ENCODE peak calls at places on chromosomes 11 and 22, in eight cellular contexts. S, X, I, L, U, Z, F and W are unnamed samples.

GRCh38 chr22:32475428-32476010 is 908 bp downstream of the FBXO7 start:
- DNase-seq in Z (peak; percentile 58), U (peak; percentile 53), L (peak; percentile 8), F (peak; percentile 49), S (no peak), I (peak; percentile 40), X (no peak), W (peak; percentile 30)

GRCh38 chr11:2272946-2273280 is 2.5 kb upstream of the ASCL2 start:
- DNase-seq in L (no peak), U (peak; percentile 27), S (peak; percentile 43), I (no peak), F (no peak), Z (no peak), X (no peak), W (no peak)

GRCh38 chr11:103661185-103661584 is 375.3 kb upstream of the DDI1 start:
- DNase-seq in F (peak; percentile 74), U (no peak), L (no peak), Z (no peak), I (no peak), S (no peak), X (no peak), W (no peak)

GRCh38 chr11:8091671-8092070 is 10.7 kb downstream of the TUB start:
- DNase-seq in F (no peak), L (no peak), X (no peak), I (peak; percentile 54), Z (no peak), S (peak; percentile 41), U (no peak), W (no peak)

GRCh38 chr11:57318178-57318577 is 6.6 kb downstream of the TNKS1BP1 start:
- DNase-seq in U (no peak), F (peak; percentile 71), L (no peak), I (no peak), Z (no peak), X (no peak), S (no peak), W (no peak)

GRCh38 chr11:10287140-10287539 is 6.9 kb downstream of the SBF2 start:
- DNase-seq in X (no peak), F (no peak), I (no peak), L (no peak), S (no peak), Z (no peak), U (no peak), W (no peak)

GRCh38 chr22:48838376-48838775 is 989.3 kb downstream of the BRD1 start:
- DNase-seq in L (no peak), Z (peak; percentile 35), I (no peak), X (no peak), U (no peak), F (no peak), S (no peak), W (no peak)

GRCh38 chr11:35166369-35167360 is 27.7 kb downstream of the CD44 start:
- DNase-seq in I (no peak), F (no peak), Z (no peak), L (peak; percentile 94), U (no peak), S (no peak), X (no peak), W (peak; percentile 39)

GRCh38 chr11:80519591-80520258 is 1078.9 kb upstream of the TENM4 start:
- DNase-seq in L (no peak), Z (no peak), X (no peak), S (no peak), F (no peak), U (no peak), I (no peak), W (no peak)

GRCh38 chr11:95283653-95284052 is 52.7 kb upstream of the SESN3 start:
- DNase-seq in F (no peak), L (no peak), I (no peak), U (no peak), Z (no peak), X (no peak), S (no peak), W (no peak)

DNA sequence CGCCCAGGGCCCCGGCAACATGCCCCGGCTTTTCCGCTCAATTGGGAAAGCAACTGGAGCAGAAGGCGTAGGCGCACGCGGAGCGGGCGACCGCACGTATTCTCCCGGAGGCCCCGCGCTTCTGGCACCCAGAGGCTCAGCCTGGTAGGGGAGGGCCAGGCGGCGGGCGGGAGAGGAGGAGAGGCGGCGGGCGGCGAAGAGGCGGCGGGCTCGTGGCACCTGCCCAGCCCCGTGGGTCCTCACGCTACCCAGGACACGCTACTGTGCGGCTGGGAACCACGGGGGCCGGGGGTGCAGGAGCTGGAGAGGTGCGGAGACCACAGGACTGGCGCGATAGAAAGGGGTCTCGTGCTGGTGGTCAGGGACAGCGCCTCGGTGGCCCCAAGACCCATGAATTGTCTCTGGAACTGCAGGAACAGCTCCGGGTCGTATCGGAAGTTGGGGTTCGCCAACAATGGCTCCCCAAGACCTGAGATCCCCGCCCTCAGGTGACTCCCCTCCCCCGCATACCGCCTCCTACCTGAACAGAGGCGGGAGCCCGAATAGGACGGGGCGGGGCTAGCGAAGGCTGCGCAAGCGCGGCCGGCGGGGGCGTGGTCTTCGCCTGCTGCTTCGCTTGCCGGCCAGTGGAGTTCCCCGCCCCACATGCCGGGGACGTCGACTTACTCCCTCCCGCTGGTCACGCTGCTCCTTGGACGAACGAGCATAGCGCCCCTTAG is at the start of gene SLC37A4:
- DNase-seq in Z (peak; percentile 99), S (peak; percentile 97), L (peak; percentile 97), F (peak; percentile 99), X (peak; percentile 94), U (peak; percentile 100), I (peak; percentile 99), W (peak; percentile 98)
- TF ChIP-seq CTCF in Z (no peak), S (no peak), L (no peak), F (peak; percentile 99), X (no peak), U (peak; percentile 98), I (peak; percentile 86), W (no peak)

DNA sequence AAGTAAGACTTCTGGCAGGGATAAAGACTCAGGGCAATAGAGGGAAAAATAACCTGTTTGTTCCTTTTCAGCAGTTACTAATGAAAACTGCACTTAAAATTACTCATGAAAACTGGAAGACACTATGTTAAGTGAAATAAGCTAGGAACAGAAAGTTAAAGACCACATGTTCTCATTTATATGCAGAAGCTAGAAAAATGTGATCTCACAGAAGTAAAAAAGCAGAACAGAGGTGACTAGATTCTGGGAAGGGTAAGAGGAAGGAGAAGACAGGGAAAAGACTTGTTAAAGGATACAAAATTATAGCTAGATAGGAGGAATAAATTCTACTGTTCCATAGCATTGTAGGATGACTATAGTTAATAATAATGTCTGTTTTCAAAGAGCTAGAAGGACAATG is 22.2 kb downstream of the HPS5 start:
- DNase-seq in F (no peak), X (no peak), Z (no peak), U (no peak), L (no peak), I (no peak), S (no peak), W (no peak)
- H3K36me3 ChIP-seq in F (no peaks in the 10 kb centered on the region), X (peaks cover 11% of the 10 kb centered on the region), Z (peaks cover 85% of the 10 kb centered on the region), U (peaks cover 71% of the 10 kb centered on the region), L (peaks cover 48% of the 10 kb centered on the region), I (peaks cover 95% of the 10 kb centered on the region), S (peaks cover 86% of the 10 kb centered on the region), W (peaks cover 17% of the 10 kb centered on the region)

GRCh38 chr11:126268361-126268707 is 361 bp downstream of the SRPRA start:
- DNase-seq in I (no peak), Z (no peak), X (no peak), S (no peak), F (no peak), L (no peak), U (no peak), W (no peak)

GRCh38 chr11:126267650-126268049 is 1.0 kb downstream of the SRPRA start:
- DNase-seq in Z (peak; percentile 90), I (no peak), S (no peak), U (no peak), L (no peak), F (peak; percentile 93), X (no peak), W (no peak)

GRCh38 chr11:126263489-126263888 is 5.2 kb downstream of the SRPRA start:
- DNase-seq in S (no peak), F (no peak), U (no peak), L (no peak), I (no peak), X (no peak), Z (no peak), W (no peak)

GRCh38 chr11:126265801-126266200 is 2.9 kb downstream of the SRPRA start:
- DNase-seq in U (no peak), F (no peak), S (no peak), L (no peak), X (no peak), I (no peak), Z (no peak), W (no peak)

GRCh38 chr11:126268708-126269579 is at the start of the genes FOXRED1 and SRPRA:
- DNase-seq in S (peak; percentile 100), X (peak; percentile 99), F (peak; percentile 100), L (peak; percentile 97), U (peak; percentile 100), Z (peak; percentile 100), I (peak; percentile 100), W (peak; percentile 100)
- TF ChIP-seq POLR2A in S (peak; percentile 79), X (peak; percentile 78), F (peak; percentile 94), L (peak; percentile 57), U (peak; percentile 80), Z (peak; percentile 88), I (no peak), W (peak; percentile 76)

GRCh38 chr11:129313588-129314288 is 61.9 kb upstream of the BARX2 start:
- DNase-seq in S (no peak), I (no peak), L (no peak), U (no peak), F (peak; percentile 42), Z (no peak), X (peak; percentile 49), W (peak; percentile 61)

GRCh38 chr11:129315781-129316579 is 59.7 kb upstream of the BARX2 start:
- DNase-seq in X (no peak), S (no peak), L (peak; percentile 32), U (peak; percentile 68), F (peak; percentile 89), I (no peak), Z (no peak), W (peak; percentile 75)

GRCh38 chr11:129314381-129314780 is 61.3 kb upstream of the BARX2 start:
- DNase-seq in I (no peak), F (no peak), S (no peak), U (no peak), X (no peak), L (no peak), Z (no peak), W (no peak)

GRCh38 chr11:129316781-129317180 is 58.9 kb upstream of the BARX2 start:
- DNase-seq in F (no peak), I (no peak), X (no peak), S (no peak), Z (no peak), L (no peak), U (no peak), W (no peak)

DNA sequence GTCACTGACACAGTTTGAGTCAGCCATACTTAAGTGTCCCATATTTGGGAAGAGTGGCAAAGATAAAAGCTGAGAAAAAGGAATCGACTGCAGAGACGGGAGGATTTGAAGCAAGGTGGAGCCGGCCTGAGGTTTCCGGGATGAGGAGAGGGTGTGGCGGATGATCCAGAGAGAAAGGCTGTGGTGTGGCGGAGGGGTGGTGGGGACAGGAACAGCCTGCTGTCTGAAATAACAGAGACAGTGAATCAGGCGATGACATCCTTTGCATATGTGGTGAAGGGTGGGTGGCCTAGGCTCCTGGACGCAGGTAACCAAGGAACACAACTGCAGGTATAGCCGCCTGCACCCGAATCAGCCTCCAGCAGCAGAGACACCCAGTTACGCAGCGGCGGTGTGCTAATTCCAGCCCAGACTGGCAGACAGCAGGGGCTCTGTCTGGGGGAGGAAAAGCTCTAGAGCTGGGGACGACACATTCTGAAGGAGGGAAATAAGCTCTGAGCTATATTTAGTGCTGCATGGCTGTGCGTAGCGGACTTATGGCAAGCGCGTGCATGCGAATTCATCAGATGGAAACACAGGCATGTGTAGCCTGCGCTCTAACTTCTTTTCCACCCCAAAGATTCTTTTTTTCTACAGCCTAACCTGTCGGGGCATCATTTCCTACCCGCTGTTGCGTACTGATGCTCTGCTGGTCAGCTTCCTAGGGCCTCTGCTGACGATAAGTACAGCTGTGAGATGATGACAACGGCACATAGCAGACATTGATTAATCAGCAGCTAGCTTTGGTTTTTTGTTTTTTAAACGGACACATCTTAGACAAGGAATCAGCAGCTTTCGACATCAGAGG is 62.7 kb upstream of the BARX2 start:
- DNase-seq in Z (no peak), F (no peak), S (no peak), X (no peak), I (no peak), L (no peak), U (no peak), W (no peak)
- TF ChIP-seq CTCF in Z (no peak), F (no peak), S (no peak), X (no peak), I (no peak), L (no peak), U (no peak), W (no peak)